ENCODE peak calls at places on chromosomes 5 and 9, in ten cellular contexts. T is HCT116, G is tibial nerve, M is lower leg skin, N is esophagus muscularis mucosa, E is vagina, F is sigmoid colon, J is IMR-90, C is A549, P is transverse colon. L is an unnamed sample.

GRCh38 chr5:10678236-10678635 is 82.8 kb downstream of the DAP start:
- DNase-seq in T (no peak), G (no peak), M (no peak), N (no peak), E (no peak), F (no peak), J (no peak), C (no peak), P (no peak), L (no peak)

GRCh38 chr9:97501972-97502221 is 431 bp downstream of the TMOD1 start:
- DNase-seq in T (no peak), G (no peak), M (no peak), N (no peak), E (no peak), F (no peak), J (no peak), C (no peak), P (no peak), L (peak)

GRCh38 chr5:10335711-10336470 is 17.6 kb upstream of the MARCHF6 start:
- DNase-seq in T (no peak), G (no peak), M (peak), N (no peak), E (no peak), F (no peak), J (no peak), C (no peak), P (no peak), L (no peak)

GRCh38 chr5:73344835-73345234 is 103.7 kb downstream of the FOXD1 start:
- DNase-seq in T (no peak), G (no peak), M (no peak), N (peak), E (no peak), F (no peak), J (no peak), C (no peak), P (no peak), L (no peak)

GRCh38 chr5:43523662-43524072 is 8.7 kb upstream of the C5orf34 start:
- DNase-seq in T (no peak), G (no peak), M (no peak), N (no peak), E (no peak), F (no peak), J (no peak), C (no peak), P (no peak), L (no peak)

GRCh38 chr5:135245521-135246499 is 153.2 kb downstream of the MACROH2A1 start:
- DNase-seq in T (no peak), G (no peak), M (peak), N (peak), E (no peak), F (peak), J (peak), C (peak), P (no peak), L (no peak)

GRCh38 chr5:21680196-21680595 is 1172.9 kb downstream of the CDH12 start:
- DNase-seq in T (no peak), G (no peak), M (no peak), N (no peak), E (no peak), F (no peak), J (peak), C (peak), P (no peak), L (peak)

GRCh38 chr9:119701651-119702050 is 332.4 kb upstream of the BRINP1 start:
- DNase-seq in T (no peak), G (no peak), M (no peak), N (peak), E (no peak), F (no peak), J (no peak), C (no peak), P (no peak), L (no peak)

GRCh38 chr5:124630767-124631704 is 115.4 kb downstream of the ZNF608 start:
- DNase-seq in T (no peak), G (no peak), M (no peak), N (no peak), E (no peak), F (no peak), J (peak), C (no peak), P (no peak), L (no peak)

GRCh38 chr9:93111371-93112115 is 15.5 kb downstream of the CARD19 start:
- DNase-seq in T (no peak), G (no peak), M (no peak), N (no peak), E (no peak), F (peak), J (peak), C (no peak), P (no peak), L (peak)

GRCh38 chr5:132138260-132138659 is 64.7 kb downstream of the CSF2 start:
- DNase-seq in T (no peak), G (no peak), M (no peak), N (no peak), E (no peak), F (no peak), J (peak), C (no peak), P (no peak), L (no peak)

GRCh38 chr5:59066367-59067163 is 483.7 kb downstream of the RAB3C start:
- DNase-seq in T (no peak), G (no peak), M (no peak), N (no peak), E (no peak), F (no peak), J (peak), C (peak), P (no peak), L (no peak)

GRCh38 chr9:137387034-137387890 is 35.7 kb downstream of the EXD3 start:
- DNase-seq in T (no peak), G (no peak), M (no peak), N (no peak), E (no peak), F (no peak), J (no peak), C (no peak), P (no peak), L (no peak)

GRCh38 chr5:30324083-30324482 is 869.4 kb upstream of the CDH6 start:
- DNase-seq in T (no peak), G (no peak), M (no peak), N (no peak), E (no peak), F (no peak), J (no peak), C (peak), P (no peak), L (no peak)

GRCh38 chr9:121836382-121836885 is 185.0 kb downstream of the DAB2IP start:
- DNase-seq in T (no peak), G (no peak), M (no peak), N (no peak), E (no peak), F (peak), J (no peak), C (no peak), P (no peak), L (no peak)

GRCh38 chr5:8905021-8905420 is 640.9 kb downstream of the SEMA5A start:
- DNase-seq in T (no peak), G (no peak), M (no peak), N (no peak), E (no peak), F (no peak), J (peak), C (no peak), P (peak), L (no peak)

GRCh38 chr5:68565427-68565826 is 349.9 kb downstream of the PIK3R1 start:
- DNase-seq in T (no peak), G (no peak), M (no peak), N (no peak), E (no peak), F (no peak), J (no peak), C (no peak), P (no peak), L (no peak)

GRCh38 chr5:16970826-16971225 is 34.7 kb upstream of the MYO10 start:
- DNase-seq in T (no peak), G (no peak), M (no peak), N (no peak), E (no peak), F (no peak), J (peak), C (no peak), P (no peak), L (no peak)

GRCh38 chr5:66615894-66616293 is 19.7 kb downstream of the MAST4 start:
- DNase-seq in T (no peak), G (no peak), M (no peak), N (no peak), E (no peak), F (no peak), J (no peak), C (no peak), P (no peak), L (no peak)

GRCh38 chr5:139137703-139138102 is 60.5 kb downstream of the SIL1 start:
- DNase-seq in T (peak), G (no peak), M (no peak), N (no peak), E (no peak), F (no peak), J (peak), C (peak), P (peak), L (no peak)

GRCh38 chr9:135990468-135991429 is 29.6 kb upstream of the UBAC1 start:
- DNase-seq in T (peak), G (no peak), M (no peak), N (no peak), E (no peak), F (no peak), J (peak), C (peak), P (peak), L (peak)

GRCh38 chr9:113479150-113479761 is 15.7 kb downstream of the RGS3 start:
- DNase-seq in T (no peak), G (no peak), M (no peak), N (no peak), E (no peak), F (peak), J (no peak), C (no peak), P (peak), L (no peak)

GRCh38 chr9:131714161-131714646 is 25.7 kb downstream of the RAPGEF1 start:
- DNase-seq in T (no peak), G (no peak), M (peak), N (no peak), E (no peak), F (peak), J (peak), C (peak), P (no peak), L (no peak)

GRCh38 chr5:148725675-148726074 is 71.3 kb upstream of the HTR4 start:
- DNase-seq in T (no peak), G (no peak), M (no peak), N (no peak), E (no peak), F (no peak), J (no peak), C (no peak), P (no peak), L (no peak)

GRCh38 chr5:159657766-159658165 is 258.5 kb upstream of the ADRA1B start:
- DNase-seq in T (no peak), G (no peak), M (no peak), N (no peak), E (no peak), F (no peak), J (no peak), C (no peak), P (no peak), L (no peak)

GRCh38 chr9:91392435-91392834 is 30.7 kb upstream of the AUH start:
- DNase-seq in T (no peak), G (no peak), M (no peak), N (peak), E (no peak), F (no peak), J (no peak), C (no peak), P (no peak), L (no peak)

GRCh38 chr9:129232839-129233568 is 54.9 kb upstream of the IER5L start:
- DNase-seq in T (no peak), G (no peak), M (no peak), N (no peak), E (no peak), F (no peak), J (no peak), C (no peak), P (no peak), L (no peak)

GRCh38 chr5:153551537-153552079 is 61.1 kb downstream of the GRIA1 start:
- DNase-seq in T (peak), G (no peak), M (no peak), N (no peak), E (no peak), F (no peak), J (peak), C (peak), P (no peak), L (peak)

GRCh38 chr5:81303563-81303962 is 2.2 kb downstream of the ZCCHC9 start:
- DNase-seq in T (no peak), G (no peak), M (no peak), N (no peak), E (no peak), F (no peak), J (peak), C (no peak), P (no peak), L (peak)

GRCh38 chr5:41115281-41115680 is 44.1 kb upstream of the MROH2B start:
- DNase-seq in T (no peak), G (no peak), M (no peak), N (no peak), E (no peak), F (no peak), J (peak), C (no peak), P (no peak), L (no peak)

GRCh38 chr5:95283761-95284511 is 958 bp downstream of the MCTP1 start:
- DNase-seq in T (no peak), G (no peak), M (no peak), N (no peak), E (no peak), F (no peak), J (no peak), C (peak), P (peak), L (no peak)

GRCh38 chr5:98816574-98817222 is 43.2 kb downstream of the RGMB start:
- DNase-seq in T (no peak), G (no peak), M (no peak), N (no peak), E (no peak), F (no peak), J (no peak), C (no peak), P (peak), L (no peak)

GRCh38 chr9:133188006-133188842 is 20.8 kb downstream of the OBP2B start:
- DNase-seq in T (peak), G (no peak), M (no peak), N (no peak), E (no peak), F (peak), J (no peak), C (peak), P (peak), L (no peak)

DNA sequence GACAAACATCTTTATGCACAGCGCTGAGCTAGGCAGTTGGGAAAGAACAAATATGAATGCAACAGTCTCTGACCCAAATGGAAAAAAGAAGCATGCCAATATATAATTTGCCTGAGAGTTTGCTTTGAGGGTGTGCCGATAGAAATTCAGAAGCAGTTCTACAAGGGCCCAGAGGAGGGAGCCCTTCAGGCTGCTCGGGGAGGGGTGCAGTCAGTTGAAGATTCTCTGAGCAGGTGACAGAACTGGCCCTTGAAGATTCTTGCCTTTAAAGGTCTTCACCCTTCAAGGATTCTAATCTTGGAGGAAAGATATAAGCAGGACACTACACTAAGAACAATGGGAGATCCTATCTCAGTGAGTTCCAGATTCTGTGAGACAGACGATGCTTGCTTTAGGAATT is 3.7 kb upstream of the PAPPA start:
- DNase-seq in T (peak), G (no peak), M (no peak), N (no peak), E (no peak), F (no peak), J (no peak), C (peak), P (peak), L (no peak)
- TF ChIP-seq POLR2A in T (no peak), G (no peak), M (no peak), N (no peak), E (no peak), F (no peak), J (no peak), C (no peak), P (no peak), L (no peak)

GRCh38 chr5:36152324-36153298 is 700 bp downstream of the SKP2 start:
- DNase-seq in T (no peak), G (no peak), M (no peak), N (no peak), E (no peak), F (no peak), J (peak), C (no peak), P (no peak), L (no peak)

GRCh38 chr5:36153727-36154126 is 1.8 kb downstream of the SKP2 start:
- DNase-seq in T (no peak), G (no peak), M (no peak), N (no peak), E (no peak), F (no peak), J (no peak), C (no peak), P (no peak), L (no peak)

GRCh38 chr5:36153299-36153677 is 1.4 kb downstream of the SKP2 start:
- DNase-seq in T (no peak), G (no peak), M (no peak), N (no peak), E (no peak), F (no peak), J (no peak), C (no peak), P (no peak), L (no peak)

GRCh38 chr5:36151434-36152323 is at the start of the genes LMBRD2 and SKP2:
- DNase-seq in T (peak), G (peak), M (peak), N (peak), E (no peak), F (peak), J (peak), C (peak), P (peak), L (peak)

DNA sequence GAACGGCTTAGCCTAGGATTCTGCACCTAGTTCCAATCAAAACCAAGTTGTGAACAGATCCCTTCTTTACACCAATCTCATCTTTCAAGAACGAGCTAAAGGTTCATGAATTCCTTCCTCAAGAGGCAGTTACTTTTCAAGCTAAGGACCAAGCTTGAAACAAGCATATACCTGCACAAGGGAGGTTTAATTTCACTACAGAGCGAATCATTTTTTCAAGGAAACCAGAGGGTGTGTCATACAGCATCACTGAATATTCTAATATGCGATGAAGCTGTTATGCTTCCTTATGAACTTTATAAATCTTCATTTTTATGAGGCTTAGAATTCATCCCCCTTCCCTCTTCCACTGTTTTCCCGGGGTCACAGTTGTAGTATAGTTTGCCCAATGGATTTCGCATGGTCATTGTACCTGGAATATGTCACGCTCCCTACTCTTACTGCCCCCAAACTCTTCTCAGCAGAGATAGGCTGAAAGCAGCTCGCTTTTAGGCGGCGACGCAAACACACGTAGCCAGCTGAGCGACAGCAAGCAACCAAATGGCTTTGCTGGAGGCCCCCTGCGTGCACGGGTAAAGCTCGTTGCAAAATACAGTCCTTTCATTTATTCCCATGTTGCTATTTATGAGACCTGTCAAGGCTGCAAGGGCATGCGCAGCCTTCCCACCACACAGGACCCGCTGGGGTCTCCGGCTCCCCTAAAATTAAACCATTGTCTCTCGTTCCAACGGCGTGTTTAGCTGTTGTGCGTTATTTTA is 832 bp downstream of the LMBRD2 start:
- DNase-seq in T (peak), G (no peak), M (no peak), N (no peak), E (no peak), F (no peak), J (peak), C (peak), P (peak), L (peak)
- TF ChIP-seq POLR2A in T (no peak), G (no peak), M (no peak), N (no peak), E (no peak), F (no peak), J (no peak), C (no peak), P (no peak), L (no peak)

GRCh38 chr5:179623906-179624741 is 653 bp upstream of the HNRNPH1 start:
- DNase-seq in T (no peak), G (no peak), M (no peak), N (no peak), E (no peak), F (peak), J (peak), C (no peak), P (peak), L (peak)
- TF ChIP-seq POLR2A in T (peak), G (no peak), M (no peak), N (no peak), E (no peak), F (no peak), J (peak), C (peak), P (no peak), L (peak)

GRCh38 chr9:96020822-96021615 is 145.5 kb downstream of the ERCC6L2 start:
- DNase-seq in T (no peak), G (no peak), M (no peak), N (peak), E (no peak), F (no peak), J (no peak), C (no peak), P (peak), L (no peak)
- TF ChIP-seq POLR2A in T (no peak), G (peak), M (no peak), N (no peak), E (no peak), F (no peak), J (no peak), C (no peak), P (peak), L (no peak)

GRCh38 chr9:127396808-127397721 is at the start of gene SLC2A8:
- DNase-seq in T (peak), G (peak), M (peak), N (peak), E (peak), F (peak), J (peak), C (peak), P (peak), L (peak)
- TF ChIP-seq POLR2A in T (no peak), G (peak), M (no peak), N (peak), E (no peak), F (peak), J (peak), C (peak), P (peak), L (peak)

GRCh38 chr9:68545033-68545705 is 4.5 kb upstream of the TMEM252 start:
- DNase-seq in T (no peak), G (no peak), M (no peak), N (no peak), E (no peak), F (no peak), J (no peak), C (no peak), P (no peak), L (no peak)
- TF ChIP-seq POLR2A in T (no peak), G (no peak), M (no peak), N (no peak), E (no peak), F (no peak), J (no peak), C (no peak), P (no peak), L (no peak)

L was measured in H54.